ENCODE peak calls at places on chromosome 6, in four cellular contexts. Q is left lung, T is BE2C, Z is upper lobe of left lung. C is an unnamed sample.

GRCh38 chr6:32169211-32169610 is 4.8 kb downstream of the EGFL8 start:
- DNase-seq in T (no peak), Q (peak; percentile 45), Z (no peak), C (no peak)

GRCh38 chr6:130675072-130675471 is 152.1 kb upstream of the SMLR1 start:
- DNase-seq in Z (no peak), T (no peak), Q (no peak), C (no peak)

GRCh38 chr6:130890531-130890950 is 63.3 kb downstream of the SMLR1 start:
- DNase-seq in T (no peak), Q (no peak), Z (no peak), C (no peak)

GRCh38 chr6:87728706-87729105 is 26.7 kb upstream of the AKIRIN2 start:
- DNase-seq in Z (no peak), Q (no peak), T (no peak), C (no peak)

GRCh38 chr6:138593100-138593877 is 94.0 kb upstream of the NHSL1 start:
- DNase-seq in Z (peak; percentile 71), T (no peak), Q (no peak), C (no peak)

GRCh38 chr6:75202676-75203131 is 3.1 kb downstream of the COL12A1 start:
- DNase-seq in Z (no peak), T (no peak), Q (no peak), C (no peak)

GRCh38 chr6:8064638-8065518 is 689 bp upstream of the BLOC1S5 start:
- DNase-seq in Z (no peak), T (no peak), Q (no peak), C (no peak)

GRCh38 chr6:82704048-82704447 is 340.4 kb downstream of the TPBG start:
- DNase-seq in Z (no peak), T (no peak), Q (no peak), C (no peak)

GRCh38 chr6:158993639-158994038 is 6.4 kb downstream of the RSPH3 start:
- DNase-seq in Q (no peak), T (no peak), Z (no peak), C (no peak)

GRCh38 chr6:166112580-166112979 is 55.1 kb downstream of the TBXT start:
- DNase-seq in T (no peak), Z (no peak), Q (no peak), C (no peak)

GRCh38 chr6:136549359-136550044 is 720 bp downstream of the MAP7 start:
- DNase-seq in Z (peak; percentile 40), Q (peak; percentile 76), T (peak; percentile 22), C (peak; percentile 75)

GRCh38 chr6:36133912-36134311 is 3.6 kb downstream of the MAPK13 start:
- DNase-seq in Z (no peak), T (no peak), Q (no peak), C (no peak)

GRCh38 chr6:34731393-34732060 is 25.8 kb upstream of the SNRPC start:
- DNase-seq in T (no peak), Q (no peak), Z (no peak), C (no peak)

GRCh38 chr6:149862901-149863595 is 1.1 kb downstream of the LRP11 start:
- DNase-seq in T (peak; percentile 72), Q (peak; percentile 91), Z (peak; percentile 64), C (peak; percentile 78)

GRCh38 chr6:98929498-98930060 is 18.2 kb downstream of the FBXL4 start:
- DNase-seq in T (no peak), Z (no peak), Q (no peak), C (no peak)

GRCh38 chr6:3068329-3069223 is at the start of gene RIPK1:
- DNase-seq in Q (peak; percentile 99), Z (peak; percentile 95), T (peak; percentile 96), C (peak; percentile 98)

GRCh38 chr6:131041814-131042213 is 21.2 kb downstream of the EPB41L2 start:
- DNase-seq in Z (no peak), T (no peak), Q (no peak), C (no peak)

GRCh38 chr6:85459224-85459901 is 9.5 kb downstream of the NT5E start:
- DNase-seq in T (no peak), Z (no peak), Q (no peak), C (no peak)

GRCh38 chr6:162698440-162698839 is 29.1 kb downstream of the PRKN start:
- DNase-seq in Z (no peak), Q (no peak), T (no peak), C (no peak)

GRCh38 chr6:7107578-7108195 is at the start of gene RREB1:
- DNase-seq in T (peak; percentile 55), Q (peak; percentile 89), Z (peak; percentile 82), C (peak; percentile 69)

GRCh38 chr6:151807513-151808330 is at the start of gene ESR1:
- DNase-seq in Q (peak; percentile 82), T (no peak), Z (peak; percentile 22), C (peak; percentile 20)

GRCh38 chr6:163457637-163458561 is 43.4 kb downstream of the QKI start:
- DNase-seq in Q (no peak), T (no peak), Z (peak; percentile 61), C (no peak)

GRCh38 chr6:82348130-82348529 is 15.5 kb upstream of the TPBG start:
- DNase-seq in T (no peak), Q (no peak), Z (no peak), C (no peak)

GRCh38 chr6:17768388-17768787 is 61.7 kb upstream of the NUP153 start:
- DNase-seq in Z (no peak), Q (no peak), T (no peak), C (no peak)

DNA sequence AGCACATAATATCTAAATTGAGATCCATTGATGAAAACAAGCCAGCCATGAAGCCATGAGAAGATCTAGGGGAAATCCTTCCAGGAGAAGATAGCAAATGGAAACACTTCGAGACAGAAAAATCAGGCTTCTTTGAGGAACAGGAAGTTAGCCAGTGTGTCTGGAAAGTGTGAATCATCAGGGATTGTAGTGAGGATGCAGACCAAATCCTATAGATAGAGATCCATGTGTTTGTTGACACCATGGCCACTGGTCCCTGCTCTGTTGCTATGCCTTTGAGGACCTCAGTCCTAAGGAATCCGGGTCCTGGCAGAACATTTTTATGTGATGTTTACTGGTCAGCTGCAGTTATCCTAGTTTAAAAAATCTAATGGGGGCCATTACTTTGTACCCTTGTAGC is 6.6 kb upstream of the ELOVL2 start:
- DNase-seq in T (no peak), Z (no peak), Q (no peak), C (no peak)
- H3K27me3 ChIP-seq in T (peaks cover 9% of the 10 kb centered on the region), Z (peaks cover 3% of the 10 kb centered on the region), Q (peaks cover 49% of the 10 kb centered on the region), C (no peaks in the 10 kb centered on the region)

GRCh38 chr6:56864171-56864616 is 90.7 kb upstream of the BEND6 start:
- DNase-seq in T (no peak), Q (no peak), Z (no peak), C (no peak)

GRCh38 chr6:56866917-56867522 is 87.9 kb upstream of the BEND6 start:
- DNase-seq in T (no peak), Z (no peak), Q (no peak), C (no peak)

GRCh38 chr6:56865081-56865875 is 89.6 kb upstream of the BEND6 start:
- DNase-seq in Z (no peak), T (no peak), Q (no peak), C (no peak)

GRCh38 chr6:56869346-56869745 is 85.6 kb upstream of the BEND6 start:
- DNase-seq in Z (no peak), T (no peak), Q (no peak), C (no peak)

GRCh38 chr6:56868687-56869086 is 86.2 kb upstream of the BEND6 start:
- DNase-seq in T (no peak), Z (no peak), Q (no peak), C (no peak)
- H3K4me1 ChIP-seq in T (no peaks in the 10 kb centered on the region), Z (peaks cover 10% of the 10 kb centered on the region), Q (peaks cover 4% of the 10 kb centered on the region), C (peaks cover 17% of the 10 kb centered on the region)

DNA sequence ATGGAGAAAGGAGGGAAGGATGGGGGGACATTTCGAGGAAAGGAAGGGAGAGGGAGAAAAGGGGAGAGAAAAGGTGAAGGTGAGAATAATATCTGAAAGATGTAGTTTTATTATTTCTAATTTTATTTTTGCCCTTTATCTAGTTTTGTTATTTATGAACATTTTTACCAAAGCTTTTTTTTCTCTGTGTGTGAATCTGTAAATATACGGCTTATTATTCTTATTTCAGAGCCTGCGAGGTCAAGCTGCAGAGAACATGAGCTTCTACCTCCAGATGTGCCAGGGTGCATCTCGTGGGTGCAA is 35.0 kb downstream of the HLA-A start:
- DNase-seq in Z (no peak), T (no peak), Q (no peak), C (no peak)
- H3K27me3 ChIP-seq in Z (no peaks in the 10 kb centered on the region), T (no peaks in the 10 kb centered on the region), Q (peaks cover 40% of the 10 kb centered on the region), C (no peaks in the 10 kb centered on the region)

DNA sequence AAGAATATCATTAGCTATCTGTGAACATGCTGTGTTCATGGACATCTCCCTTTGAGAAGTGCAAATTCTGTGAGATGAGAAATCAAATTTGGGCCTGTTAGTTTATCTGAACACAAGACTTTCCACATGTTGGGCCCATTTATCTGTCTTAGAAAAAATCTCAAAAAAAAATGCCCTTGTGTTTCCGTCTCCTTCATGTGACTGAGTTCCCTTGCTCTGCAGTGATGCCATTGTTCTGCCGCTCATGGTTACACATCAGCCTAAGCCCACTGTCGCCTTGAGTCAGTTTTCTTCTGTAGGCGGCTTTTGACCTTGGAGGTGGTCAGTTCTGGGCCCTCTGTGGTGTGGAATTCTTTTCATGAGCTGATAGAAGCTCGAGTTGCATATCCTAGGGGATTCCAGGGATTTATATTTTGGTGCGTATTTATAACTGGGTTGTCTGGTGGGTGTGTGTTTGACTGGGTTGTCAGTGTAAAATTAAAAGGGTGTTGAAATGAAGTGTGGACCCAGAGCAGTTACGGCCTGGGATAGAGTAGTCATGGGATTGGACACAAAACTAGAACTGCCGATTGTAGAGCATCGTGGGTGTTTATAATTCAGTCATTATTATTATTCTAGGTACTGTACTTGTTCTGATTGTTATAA is 156.7 kb downstream of the JARID2 start:
- DNase-seq in Z (no peak), Q (no peak), T (no peak), C (no peak)
- H3K4me1 ChIP-seq in Z (peaks cover 37% of the 10 kb centered on the region), Q (peaks cover 50% of the 10 kb centered on the region), T (peaks cover 49% of the 10 kb centered on the region), C (peaks cover 10% of the 10 kb centered on the region)

GRCh38 chr6:114055319-114055718 is 84.4 kb upstream of the HDAC2 start:
- DNase-seq in Q (no peak), T (no peak), Z (no peak), C (no peak)
- H3K27me3 ChIP-seq in Q (no peaks in the 10 kb centered on the region), T (no peaks in the 10 kb centered on the region), Z (no peaks in the 10 kb centered on the region), C (no peaks in the 10 kb centered on the region)